ENCODE peak calls at places on chromosomes 16 and 17, in nine cellular contexts. One of them, this sample, is unnamed.

GRCh38 chr17:72474740-72475477 is 354.1 kb downstream of the SOX9 start:
- DNase-seq in D721Med: no peak
- DNase-seq in stimulated activated CD4-positive, alpha-beta T cell treated with anti-CD3 and anti-CD28 coated beads, TNF-alpha, amount 100 ng/mL, for 48 hours: no peak
- DNase-seq in T-helper 17 cell: no peak
- DNase-seq in heart right ventricle: no peak
- DNase-seq in GM20000: no peak
- DNase-seq in AG10803: no peak
- DNase-seq in suprapubic skin: no peak
- DNase-seq in breast epithelium: no peak
- DNase-seq in this sample: no peak

GRCh38 chr17:40268141-40268712 is 19.5 kb upstream of the CDC6 start:
- DNase-seq in D721Med: no peak
- DNase-seq in stimulated activated CD4-positive, alpha-beta T cell treated with anti-CD3 and anti-CD28 coated beads, TNF-alpha, amount 100 ng/mL, for 48 hours: no peak
- DNase-seq in T-helper 17 cell: no peak
- DNase-seq in heart right ventricle: no peak
- DNase-seq in GM20000: no peak
- DNase-seq in AG10803: no peak
- DNase-seq in suprapubic skin: no peak
- DNase-seq in breast epithelium: no peak
- DNase-seq in this sample: no peak

GRCh38 chr16:87060026-87060986 is 256.9 kb downstream of the C16orf95 start:
- DNase-seq in D721Med: no peak
- DNase-seq in stimulated activated CD4-positive, alpha-beta T cell treated with anti-CD3 and anti-CD28 coated beads, TNF-alpha, amount 100 ng/mL, for 48 hours: no peak
- DNase-seq in T-helper 17 cell: no peak
- DNase-seq in heart right ventricle: peak
- DNase-seq in GM20000: peak
- DNase-seq in AG10803: peak
- DNase-seq in suprapubic skin: no peak
- DNase-seq in breast epithelium: no peak
- DNase-seq in this sample: no peak

GRCh38 chr16:89552329-89552728 is 8.2 kb upstream of the RPL13 start:
- DNase-seq in D721Med: no peak
- DNase-seq in stimulated activated CD4-positive, alpha-beta T cell treated with anti-CD3 and anti-CD28 coated beads, TNF-alpha, amount 100 ng/mL, for 48 hours: no peak
- DNase-seq in T-helper 17 cell: no peak
- DNase-seq in heart right ventricle: no peak
- DNase-seq in GM20000: no peak
- DNase-seq in AG10803: no peak
- DNase-seq in suprapubic skin: no peak
- DNase-seq in breast epithelium: no peak
- DNase-seq in this sample: no peak

GRCh38 chr17:46841561-46842379 is 9.6 kb upstream of the WNT9B start:
- DNase-seq in D721Med: peak
- DNase-seq in stimulated activated CD4-positive, alpha-beta T cell treated with anti-CD3 and anti-CD28 coated beads, TNF-alpha, amount 100 ng/mL, for 48 hours: no peak
- DNase-seq in T-helper 17 cell: no peak
- DNase-seq in heart right ventricle: no peak
- DNase-seq in GM20000: no peak
- DNase-seq in AG10803: no peak
- DNase-seq in suprapubic skin: no peak
- DNase-seq in breast epithelium: no peak
- DNase-seq in this sample: no peak

GRCh38 chr16:20774703-20775362 is 11.0 kb downstream of the ACSM3 start:
- DNase-seq in D721Med: no peak
- DNase-seq in stimulated activated CD4-positive, alpha-beta T cell treated with anti-CD3 and anti-CD28 coated beads, TNF-alpha, amount 100 ng/mL, for 48 hours: peak
- DNase-seq in T-helper 17 cell: peak
- DNase-seq in heart right ventricle: peak
- DNase-seq in GM20000: peak
- DNase-seq in AG10803: peak
- DNase-seq in suprapubic skin: no peak
- DNase-seq in breast epithelium: no peak
- DNase-seq in this sample: peak

GRCh38 chr16:12329246-12329995 is 352.9 kb downstream of the SNX29 start:
- DNase-seq in D721Med: no peak
- DNase-seq in stimulated activated CD4-positive, alpha-beta T cell treated with anti-CD3 and anti-CD28 coated beads, TNF-alpha, amount 100 ng/mL, for 48 hours: no peak
- DNase-seq in T-helper 17 cell: no peak
- DNase-seq in heart right ventricle: no peak
- DNase-seq in GM20000: no peak
- DNase-seq in AG10803: no peak
- DNase-seq in suprapubic skin: no peak
- DNase-seq in breast epithelium: no peak
- DNase-seq in this sample: no peak

GRCh38 chr17:64477849-64478248 is 19.0 kb downstream of the POLG2 start:
- DNase-seq in D721Med: no peak
- DNase-seq in stimulated activated CD4-positive, alpha-beta T cell treated with anti-CD3 and anti-CD28 coated beads, TNF-alpha, amount 100 ng/mL, for 48 hours: no peak
- DNase-seq in T-helper 17 cell: no peak
- DNase-seq in heart right ventricle: no peak
- DNase-seq in GM20000: no peak
- DNase-seq in AG10803: no peak
- DNase-seq in suprapubic skin: no peak
- DNase-seq in breast epithelium: no peak
- DNase-seq in this sample: no peak

GRCh38 chr16:48215738-48216137 is 28.4 kb upstream of the LONP2 start:
- DNase-seq in D721Med: no peak
- DNase-seq in stimulated activated CD4-positive, alpha-beta T cell treated with anti-CD3 and anti-CD28 coated beads, TNF-alpha, amount 100 ng/mL, for 48 hours: no peak
- DNase-seq in T-helper 17 cell: no peak
- DNase-seq in heart right ventricle: no peak
- DNase-seq in GM20000: no peak
- DNase-seq in AG10803: no peak
- DNase-seq in suprapubic skin: no peak
- DNase-seq in breast epithelium: no peak
- DNase-seq in this sample: no peak

GRCh38 chr17:49566668-49567071 is 9.0 kb upstream of the NXPH3 start:
- DNase-seq in D721Med: no peak
- DNase-seq in stimulated activated CD4-positive, alpha-beta T cell treated with anti-CD3 and anti-CD28 coated beads, TNF-alpha, amount 100 ng/mL, for 48 hours: no peak
- DNase-seq in T-helper 17 cell: no peak
- DNase-seq in heart right ventricle: no peak
- DNase-seq in GM20000: no peak
- DNase-seq in AG10803: no peak
- DNase-seq in suprapubic skin: no peak
- DNase-seq in breast epithelium: no peak
- DNase-seq in this sample: no peak

GRCh38 chr17:62723842-62724241 is 84.3 kb downstream of the MARCHF10 start:
- DNase-seq in D721Med: no peak
- DNase-seq in stimulated activated CD4-positive, alpha-beta T cell treated with anti-CD3 and anti-CD28 coated beads, TNF-alpha, amount 100 ng/mL, for 48 hours: no peak
- DNase-seq in T-helper 17 cell: no peak
- DNase-seq in heart right ventricle: no peak
- DNase-seq in GM20000: no peak
- DNase-seq in AG10803: no peak
- DNase-seq in suprapubic skin: no peak
- DNase-seq in breast epithelium: no peak
- DNase-seq in this sample: no peak

GRCh38 chr16:19092653-19093410 is 20.9 kb upstream of the ITPRIPL2 start:
- DNase-seq in D721Med: no peak
- DNase-seq in stimulated activated CD4-positive, alpha-beta T cell treated with anti-CD3 and anti-CD28 coated beads, TNF-alpha, amount 100 ng/mL, for 48 hours: no peak
- DNase-seq in T-helper 17 cell: no peak
- DNase-seq in heart right ventricle: no peak
- DNase-seq in GM20000: no peak
- DNase-seq in AG10803: no peak
- DNase-seq in suprapubic skin: no peak
- DNase-seq in breast epithelium: no peak
- DNase-seq in this sample: no peak

GRCh38 chr17:75832652-75833400 is 11.4 kb downstream of the UNC13D start:
- DNase-seq in D721Med: no peak
- DNase-seq in stimulated activated CD4-positive, alpha-beta T cell treated with anti-CD3 and anti-CD28 coated beads, TNF-alpha, amount 100 ng/mL, for 48 hours: no peak
- DNase-seq in T-helper 17 cell: no peak
- DNase-seq in heart right ventricle: no peak
- DNase-seq in GM20000: peak
- DNase-seq in AG10803: no peak
- DNase-seq in suprapubic skin: no peak
- DNase-seq in breast epithelium: no peak
- DNase-seq in this sample: peak

GRCh38 chr17:74532115-74532514 is 840 bp upstream of the CD300LB start:
- DNase-seq in D721Med: no peak
- DNase-seq in stimulated activated CD4-positive, alpha-beta T cell treated with anti-CD3 and anti-CD28 coated beads, TNF-alpha, amount 100 ng/mL, for 48 hours: no peak
- DNase-seq in T-helper 17 cell: no peak
- DNase-seq in heart right ventricle: peak
- DNase-seq in GM20000: no peak
- DNase-seq in AG10803: no peak
- DNase-seq in suprapubic skin: peak
- DNase-seq in breast epithelium: peak
- DNase-seq in this sample: no peak

GRCh38 chr17:28416703-28417311 is 10.8 kb upstream of the SLC46A1 start:
- DNase-seq in D721Med: no peak
- DNase-seq in stimulated activated CD4-positive, alpha-beta T cell treated with anti-CD3 and anti-CD28 coated beads, TNF-alpha, amount 100 ng/mL, for 48 hours: peak
- DNase-seq in T-helper 17 cell: no peak
- DNase-seq in heart right ventricle: peak
- DNase-seq in GM20000: peak
- DNase-seq in AG10803: peak
- DNase-seq in suprapubic skin: no peak
- DNase-seq in breast epithelium: no peak
- DNase-seq in this sample: peak